ENCODE peak calls at places on chromosome 18, in nine cellular contexts. G, A, X, K, L, D, O, Z and Y are unnamed samples.

GRCh38 chr18:27860701-27861107 is 316.2 kb downstream of the CDH2 start:
- DNase-seq in G (no peak), A (no peak), X (no peak), K (peak), L (no peak), D (no peak), O (no peak), Z (peak), Y (no peak)

GRCh38 chr18:24220318-24220688 is 81.4 kb downstream of the CABYR start:
- DNase-seq in G (no peak), A (no peak), X (no peak), K (no peak), L (no peak), D (no peak), O (no peak), Z (no peak), Y (no peak)

GRCh38 chr18:2050016-2050415 is 521.3 kb downstream of the METTL4 start:
- DNase-seq in G (no peak), A (no peak), X (no peak), K (no peak), L (no peak), D (no peak), O (no peak), Z (no peak), Y (no peak)

GRCh38 chr18:10751711-10752110 is 225.9 kb downstream of the NAPG start:
- DNase-seq in G (no peak), A (no peak), X (no peak), K (no peak), L (no peak), D (no peak), O (no peak), Z (no peak), Y (no peak)

GRCh38 chr18:23825978-23826405 is 136.7 kb downstream of the LAMA3 start:
- DNase-seq in G (no peak), A (peak), X (no peak), K (peak), L (no peak), D (no peak), O (no peak), Z (no peak), Y (no peak)

GRCh38 chr18:59951591-59951990 is 51.8 kb downstream of the PMAIP1 start:
- DNase-seq in G (no peak), A (no peak), X (no peak), K (no peak), L (no peak), D (no peak), O (no peak), Z (no peak), Y (no peak)

GRCh38 chr18:812673-813404 is 797 bp upstream of the YES1 start:
- DNase-seq in G (no peak), A (peak), X (no peak), K (peak), L (peak), D (peak), O (no peak), Z (no peak), Y (peak)

GRCh38 chr18:75213610-75214009 is 3.0 kb downstream of the TSHZ1 start:
- DNase-seq in G (peak), A (no peak), X (no peak), K (peak), L (no peak), D (no peak), O (no peak), Z (no peak), Y (no peak)

GRCh38 chr18:65752625-65753325 is 2.0 kb downstream of the CDH7 start:
- DNase-seq in G (no peak), A (no peak), X (no peak), K (no peak), L (no peak), D (no peak), O (no peak), Z (no peak), Y (no peak)

GRCh38 chr18:64592246-64592645 is 443.4 kb upstream of the LINC00305 start:
- DNase-seq in G (no peak), A (no peak), X (no peak), K (no peak), L (no peak), D (no peak), O (peak), Z (no peak), Y (no peak)

GRCh38 chr18:50986360-50987087 is 18.7 kb downstream of the ELAC1 start:
- DNase-seq in G (no peak), A (no peak), X (no peak), K (peak), L (no peak), D (no peak), O (no peak), Z (no peak), Y (peak)

GRCh38 chr18:78734614-78734945 is 245.0 kb upstream of the SALL3 start:
- DNase-seq in G (no peak), A (no peak), X (no peak), K (no peak), L (no peak), D (no peak), O (no peak), Z (no peak), Y (no peak)

GRCh38 chr18:56269958-56270357 is 368.4 kb downstream of the TXNL1 start:
- DNase-seq in G (no peak), A (no peak), X (no peak), K (no peak), L (no peak), D (no peak), O (no peak), Z (no peak), Y (no peak)

GRCh38 chr18:28143725-28144124 is 33.2 kb downstream of the CDH2 start:
- DNase-seq in G (no peak), A (no peak), X (no peak), K (no peak), L (no peak), D (no peak), O (no peak), Z (no peak), Y (no peak)

GRCh38 chr18:13003466-13003896 is 12.3 kb downstream of the CEP192 start:
- DNase-seq in G (peak), A (peak), X (peak), K (peak), L (no peak), D (no peak), O (no peak), Z (peak), Y (no peak)

GRCh38 chr18:3179430-3180089 is 40.2 kb downstream of the MYOM1 start:
- DNase-seq in G (no peak), A (no peak), X (no peak), K (no peak), L (no peak), D (no peak), O (no peak), Z (no peak), Y (no peak)

GRCh38 chr18:48539406-48540328 is 836 bp downstream of the CTIF start:
- DNase-seq in G (no peak), A (peak), X (peak), K (peak), L (peak), D (peak), O (no peak), Z (peak), Y (no peak)

GRCh38 chr18:38932752-38933151 is 1367.2 kb upstream of the CELF4 start:
- DNase-seq in G (no peak), A (no peak), X (no peak), K (no peak), L (no peak), D (no peak), O (no peak), Z (no peak), Y (no peak)

GRCh38 chr18:48780151-48781001 is 170.4 kb downstream of the SMAD7 start:
- DNase-seq in G (no peak), A (peak), X (peak), K (peak), L (no peak), D (no peak), O (no peak), Z (no peak), Y (no peak)

GRCh38 chr18:76620326-76620813 is 125.3 kb upstream of the ZNF516 start:
- DNase-seq in G (no peak), A (peak), X (peak), K (peak), L (no peak), D (peak), O (peak), Z (no peak), Y (no peak)

GRCh38 chr18:49072940-49073339 is 122.2 kb upstream of the SMAD7 start:
- DNase-seq in G (no peak), A (no peak), X (no peak), K (no peak), L (no peak), D (no peak), O (no peak), Z (no peak), Y (no peak)

GRCh38 chr18:63980027-63980426 is 10.1 kb downstream of the SERPINB8 start:
- DNase-seq in G (no peak), A (no peak), X (no peak), K (no peak), L (no peak), D (no peak), O (no peak), Z (no peak), Y (no peak)

GRCh38 chr18:3973191-3973590 is 481.9 kb downstream of the DLGAP1 start:
- DNase-seq in G (no peak), A (no peak), X (no peak), K (no peak), L (no peak), D (no peak), O (no peak), Z (no peak), Y (no peak)

GRCh38 chr18:46352520-46353250 is 248.5 kb downstream of the HAUS1 start:
- DNase-seq in G (no peak), A (no peak), X (no peak), K (no peak), L (no peak), D (no peak), O (no peak), Z (no peak), Y (no peak)

GRCh38 chr18:25862881-25863600 is 227.4 kb downstream of the SS18 start:
- DNase-seq in G (no peak), A (no peak), X (no peak), K (peak), L (no peak), D (no peak), O (no peak), Z (no peak), Y (no peak)

GRCh38 chr18:64119916-64120315 is 29.0 kb downstream of the LINC00305 start:
- DNase-seq in G (no peak), A (no peak), X (no peak), K (no peak), L (no peak), D (no peak), O (no peak), Z (no peak), Y (no peak)

GRCh38 chr18:73597832-73598615 is 549.6 kb downstream of the FBXO15 start:
- DNase-seq in G (no peak), A (no peak), X (no peak), K (no peak), L (no peak), D (no peak), O (no peak), Z (peak), Y (no peak)

GRCh38 chr18:75714766-75715165 is 287.3 kb upstream of the SMIM21 start:
- DNase-seq in G (no peak), A (no peak), X (no peak), K (no peak), L (no peak), D (no peak), O (no peak), Z (no peak), Y (no peak)

GRCh38 chr18:49028091-49028490 is 77.3 kb upstream of the SMAD7 start:
- DNase-seq in G (no peak), A (no peak), X (no peak), K (no peak), L (no peak), D (no peak), O (no peak), Z (no peak), Y (no peak)

GRCh38 chr18:78855188-78855587 is 124.4 kb upstream of the SALL3 start:
- DNase-seq in G (no peak), A (no peak), X (no peak), K (no peak), L (no peak), D (no peak), O (no peak), Z (no peak), Y (no peak)

GRCh38 chr18:53441761-53442414 is 782.6 kb downstream of the MBD2 start:
- DNase-seq in G (no peak), A (no peak), X (no peak), K (no peak), L (no peak), D (no peak), O (no peak), Z (peak), Y (no peak)

GRCh38 chr18:61201516-61201915 is 131.7 kb upstream of the CDH20 start:
- DNase-seq in G (no peak), A (no peak), X (no peak), K (no peak), L (no peak), D (no peak), O (no peak), Z (no peak), Y (no peak)

GRCh38 chr18:23835076-23835475 is 145.8 kb downstream of the LAMA3 start:
- DNase-seq in G (no peak), A (no peak), X (no peak), K (no peak), L (no peak), D (no peak), O (no peak), Z (no peak), Y (no peak)

GRCh38 chr18:5463390-5463789 is 80.4 kb downstream of the EPB41L3 start:
- DNase-seq in G (no peak), A (peak), X (no peak), K (no peak), L (no peak), D (no peak), O (no peak), Z (no peak), Y (no peak)

GRCh38 chr18:75162467-75162866 is 46.5 kb downstream of the PTGR3 start:
- DNase-seq in G (no peak), A (no peak), X (no peak), K (no peak), L (no peak), D (no peak), O (no peak), Z (no peak), Y (no peak)

GRCh38 chr18:45775241-45775676 is 50.2 kb upstream of the SIGLEC15 start:
- DNase-seq in G (no peak), A (peak), X (peak), K (peak), L (peak), D (peak), O (no peak), Z (peak), Y (no peak)

GRCh38 chr18:2303517-2304238 is 267.6 kb downstream of the METTL4 start:
- DNase-seq in G (no peak), A (no peak), X (no peak), K (peak), L (no peak), D (no peak), O (no peak), Z (no peak), Y (peak)